ENCODE peak calls at places on chromosomes 13 and 19, in four cellular contexts. D, P, C and R are unnamed samples.

GRCh38 chr13:72221276-72221962 is 354.4 kb upstream of the DACH1 start:
- DNase-seq in D (no peak), C (no peak), P (peak; percentile 70), R (peak; percentile 66)

GRCh38 chr13:80341098-80341701 is at the start of gene SPRY2:
- DNase-seq in D (peak; percentile 96), P (peak; percentile 89), C (peak; percentile 97), R (peak; percentile 97)

GRCh38 chr13:19185086-19185864 is 3.7 kb upstream of the TUBA3C start:
- DNase-seq in C (no peak), D (no peak), P (no peak), R (no peak)

GRCh38 chr19:3670796-3671679 is 29.2 kb downstream of the PIP5K1C start:
- DNase-seq in D (peak; percentile 82), P (no peak), C (peak; percentile 56), R (no peak)

GRCh38 chr13:100658363-100658762 is 16.2 kb downstream of the TMTC4 start:
- DNase-seq in C (no peak), P (no peak), D (no peak), R (no peak)

GRCh38 chr19:17949956-17950309 is 17.0 kb upstream of the KCNN1 start:
- DNase-seq in C (no peak), P (no peak), D (no peak), R (no peak)

GRCh38 chr13:33018886-33019285 is 2.7 kb downstream of the KL start:
- DNase-seq in D (no peak), P (no peak), C (no peak), R (no peak)

GRCh38 chr13:42152495-42152894 is 104.0 kb downstream of the DGKH start:
- DNase-seq in D (no peak), C (no peak), P (no peak), R (no peak)

GRCh38 chr19:10112895-10113591 is 1.6 kb downstream of the P2RY11 start:
- DNase-seq in P (peak; percentile 73), C (no peak), D (no peak), R (peak; percentile 57)

GRCh38 chr13:79659161-79659560 is 178.2 kb downstream of the NDFIP2 start:
- DNase-seq in D (no peak), C (no peak), P (no peak), R (no peak)

GRCh38 chr13:86870388-86870966 is 800.7 kb upstream of the SLITRK5 start:
- DNase-seq in D (no peak), P (no peak), C (no peak), R (no peak)

GRCh38 chr13:108963846-108964600 is 334.6 kb downstream of the MYO16 start:
- DNase-seq in D (no peak), C (peak; percentile 53), P (no peak), R (no peak)

GRCh38 chr19:49684251-49684982 is 5.0 kb upstream of the ADM5 start:
- DNase-seq in P (no peak), C (no peak), D (no peak), R (peak; percentile 51)

GRCh38 chr13:49791753-49792549 is 531 bp downstream of the KPNA3 start:
- DNase-seq in P (peak; percentile 69), D (peak; percentile 12), C (peak; percentile 39), R (peak; percentile 62)

GRCh38 chr13:111031531-111031961 is 83.6 kb upstream of the ARHGEF7 start:
- DNase-seq in D (peak; percentile 14), P (no peak), C (peak; percentile 84), R (no peak)

GRCh38 chr19:38812841-38813320 is at the start of gene LGALS4:
- DNase-seq in D (no peak), C (no peak), P (peak; percentile 89), R (no peak)

GRCh38 chr13:35785563-35786327 is 309.3 kb upstream of the MAB21L1 start:
- DNase-seq in C (no peak), D (no peak), P (no peak), R (no peak)

GRCh38 chr19:45952691-45953505 is 20.8 kb downstream of the NOVA2 start:
- DNase-seq in P (peak; percentile 63), C (peak; percentile 7), D (no peak), R (peak; percentile 78)

GRCh38 chr19:35560677-35561076 is 2.8 kb downstream of the ATP4A start:
- DNase-seq in P (no peak), D (no peak), C (no peak), R (no peak)

GRCh38 chr13:110341445-110342247 is 34.6 kb downstream of the COL4A2 start:
- DNase-seq in P (no peak), D (peak; percentile 88), C (peak; percentile 91), R (no peak)

GRCh38 chr13:41833851-41834250 is 127.1 kb downstream of the VWA8 start:
- DNase-seq in P (no peak), C (no peak), D (peak; percentile 47), R (no peak)

GRCh38 chr19:29260477-29261317 is 47.7 kb upstream of the UQCRFS1 start:
- DNase-seq in C (no peak), P (no peak), D (no peak), R (peak; percentile 59)

GRCh38 chr19:42250249-42250665 is 4.7 kb downstream of the ERF start:
- DNase-seq in D (no peak), P (peak; percentile 50), C (no peak), R (no peak)

GRCh38 chr19:13262450-13262849 is 112.2 kb downstream of the IER2 start:
- DNase-seq in D (peak; percentile 33), P (no peak), C (peak; percentile 45), R (no peak)